ENCODE peak calls at places on chromosomes 16 and 17, in six cellular contexts. G is stimulated activated CD8-positive, alpha-beta memory T cell treated with anti-CD3 and anti-CD28 coated beads, Interleukin-15, amount 100 ng/mL, for 24 hours; H is suprapubic skin; N is GM23338; B is fibroblast of gingiva; P is choroid plexus epithelial cell. L is an unnamed sample.

GRCh38 chr17:48310748-48311213 is 119.2 kb downstream of the SKAP1 start:
- DNase-seq in N (peak), P (no peak), G (no peak), B (no peak), H (no peak), L (no peak)

GRCh38 chr16:57616241-57616640 is 12.2 kb upstream of the ADGRG1 start:
- DNase-seq in G (no peak), B (no peak), P (no peak), H (peak), N (no peak), L (no peak)

GRCh38 chr16:8678068-8678927 is 3.9 kb downstream of the ABAT start:
- DNase-seq in H (no peak), P (peak), N (no peak), B (no peak), G (no peak), L (peak)

GRCh38 chr17:75672011-75672410 is 4.9 kb downstream of the SAP30BP start:
- DNase-seq in P (no peak), G (no peak), N (no peak), H (no peak), B (no peak), L (no peak)

GRCh38 chr16:88920618-88921602 is 54.5 kb upstream of the PABPN1L start:
- DNase-seq in P (peak), H (no peak), B (peak), N (no peak), G (no peak), L (peak)

GRCh38 chr17:1773755-1774181 is 11.9 kb downstream of the SERPINF1 start:
- DNase-seq in N (no peak), H (no peak), B (no peak), P (peak), G (no peak), L (peak)

GRCh38 chr17:81511800-81512559 is 619 bp downstream of the ACTG1 start:
- DNase-seq in N (no peak), P (peak), B (no peak), G (no peak), H (no peak), L (no peak)

GRCh38 chr16:67245189-67245585 is 2.1 kb downstream of the FHOD1 start:
- DNase-seq in G (no peak), H (no peak), B (no peak), P (no peak), N (no peak), L (no peak)

GRCh38 chr16:60100371-60100770 is 1366.3 kb upstream of the GOT2 start:
- DNase-seq in G (no peak), P (no peak), N (no peak), B (no peak), H (no peak), L (no peak)

GRCh38 chr17:71409137-71409536 is 711.7 kb upstream of the SOX9 start:
- DNase-seq in N (no peak), P (no peak), B (no peak), G (no peak), H (no peak), L (no peak)